ENCODE peak calls at places on chromosomes 13 and 19, in seven cellular contexts. Y is WERI-Rb-1, J is GM23338, Q is Peyer's patch, V is mucosa of descending colon, H is PC-3, B is endothelial cell. S is an unnamed sample.

GRCh38 chr13:32537580-32538233 is 888 bp downstream of the N4BP2L2 start:
- DNase-seq in H (no peak), Y (peak), B (peak), J (peak), Q (peak), V (peak), S (peak)

GRCh38 chr19:4374451-4375163 is 25.7 kb downstream of the SH3GL1 start:
- DNase-seq in Y (no peak), Q (no peak), H (peak), J (no peak), V (peak), B (no peak), S (peak)

GRCh38 chr13:100694722-100695644 is 20.4 kb upstream of the TMTC4 start:
- DNase-seq in Q (no peak), J (peak), B (peak), V (peak), Y (peak), H (peak), S (peak)

GRCh38 chr13:69524459-69525155 is 583.0 kb upstream of the ATXN8OS start:
- DNase-seq in J (peak), B (no peak), Y (no peak), H (peak), V (no peak), Q (no peak), S (no peak)

GRCh38 chr13:47188802-47189201 is 291.9 kb upstream of the HTR2A start:
- DNase-seq in V (no peak), Q (no peak), J (no peak), Y (no peak), H (peak), B (no peak), S (no peak)

GRCh38 chr13:61770697-61771096 is 355.0 kb upstream of the PCDH20 start:
- DNase-seq in Y (no peak), V (no peak), Q (no peak), B (no peak), J (peak), H (no peak), S (peak)

GRCh38 chr19:43649514-43649913 is 9.9 kb upstream of the CADM4 start:
- DNase-seq in Q (no peak), V (no peak), Y (no peak), B (no peak), J (no peak), H (no peak), S (no peak)

GRCh38 chr19:5355076-5355475 is 14.5 kb upstream of the PTPRS start:
- DNase-seq in Y (no peak), B (no peak), Q (no peak), H (peak), J (no peak), V (no peak), S (no peak)

GRCh38 chr19:10975374-10976036 is 14.7 kb downstream of the SMARCA4 start:
- DNase-seq in B (no peak), H (no peak), J (no peak), V (no peak), Q (no peak), Y (no peak), S (no peak)

GRCh38 chr19:6221220-6221877 is 58.4 kb downstream of the MLLT1 start:
- DNase-seq in Y (no peak), J (no peak), B (no peak), Q (no peak), H (no peak), V (no peak), S (no peak)

GRCh38 chr13:51856027-51856736 is 5.6 kb upstream of the CCDC70 start:
- DNase-seq in B (no peak), Q (no peak), V (no peak), J (no peak), H (peak), Y (no peak), S (no peak)

GRCh38 chr13:83765796-83766195 is 116.5 kb downstream of the SLITRK1 start:
- DNase-seq in H (no peak), V (no peak), Q (no peak), J (no peak), Y (no peak), B (no peak), S (no peak)

GRCh38 chr13:18992791-18993190 is 188.8 kb downstream of the TUBA3C start:
- DNase-seq in H (no peak), V (no peak), Q (no peak), J (no peak), Y (no peak), B (no peak), S (no peak)

GRCh38 chr13:79434578-79434977 is 28.5 kb upstream of the RBM26 start:
- DNase-seq in Y (no peak), V (no peak), Q (no peak), B (no peak), J (no peak), H (no peak), S (no peak)

GRCh38 chr13:31038834-31039552 is 106.5 kb downstream of the TEX26 start:
- DNase-seq in V (no peak), H (peak), Y (no peak), Q (no peak), B (no peak), J (no peak), S (no peak)

GRCh38 chr19:15456871-15457700 is 7.3 kb downstream of the RASAL3 start:
- DNase-seq in Q (no peak), Y (peak), J (peak), V (peak), H (peak), B (no peak), S (peak)

GRCh38 chr19:5293607-5294089 is 47.0 kb downstream of the PTPRS start:
- DNase-seq in B (peak), Y (peak), J (peak), Q (no peak), H (peak), V (peak), S (peak)

GRCh38 chr19:45852145-45852750 is 10.7 kb downstream of the SYMPK start:
- DNase-seq in H (peak), Y (no peak), B (no peak), V (no peak), J (no peak), Q (no peak), S (no peak)

GRCh38 chr19:45852941-45853340 is 10.0 kb downstream of the SYMPK start:
- DNase-seq in H (no peak), V (peak), B (no peak), J (no peak), Q (no peak), Y (no peak), S (no peak)

GRCh38 chr19:45854167-45854778 is 8.7 kb downstream of the SYMPK start:
- DNase-seq in H (no peak), Q (no peak), J (no peak), B (no peak), V (peak), Y (no peak), S (no peak)

GRCh38 chr19:45847661-45848060 is 15.3 kb downstream of the SYMPK start:
- DNase-seq in V (peak), B (no peak), Y (no peak), Q (no peak), H (no peak), J (no peak), S (peak)

DNA sequence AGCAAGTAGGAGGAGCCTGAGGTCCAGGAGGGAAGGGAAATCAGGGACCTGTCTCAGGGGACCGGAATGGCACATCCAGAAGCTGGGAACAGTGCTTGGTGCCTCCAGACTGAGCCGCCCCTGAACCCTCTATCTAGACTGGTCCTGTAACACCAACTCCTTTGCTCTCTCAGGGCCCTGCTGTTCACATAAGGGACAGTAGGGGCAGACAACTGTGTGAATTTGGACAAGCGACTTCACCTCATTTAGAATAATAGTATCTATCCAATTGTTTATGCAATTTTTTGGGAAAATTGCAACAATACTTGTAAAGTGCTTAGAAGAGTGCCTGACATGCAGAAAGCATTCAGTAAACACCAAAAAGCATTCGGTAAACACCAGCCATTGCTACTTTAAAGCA is 14.0 kb downstream of the SYMPK start:
- DNase-seq in B (no peak), H (peak), Y (no peak), Q (no peak), J (peak), V (no peak), S (no peak)
- TF ChIP-seq CTCF in B (no peak), H (peak), Y (no peak), Q (no peak), J (peak), V (no peak), S (peak)

GRCh38 chr13:89694471-89694870 is 1653.0 kb upstream of the MIR17HG start:
- DNase-seq in J (no peak), H (no peak), Y (no peak), V (no peak), B (no peak), Q (no peak), S (no peak)

DNA sequence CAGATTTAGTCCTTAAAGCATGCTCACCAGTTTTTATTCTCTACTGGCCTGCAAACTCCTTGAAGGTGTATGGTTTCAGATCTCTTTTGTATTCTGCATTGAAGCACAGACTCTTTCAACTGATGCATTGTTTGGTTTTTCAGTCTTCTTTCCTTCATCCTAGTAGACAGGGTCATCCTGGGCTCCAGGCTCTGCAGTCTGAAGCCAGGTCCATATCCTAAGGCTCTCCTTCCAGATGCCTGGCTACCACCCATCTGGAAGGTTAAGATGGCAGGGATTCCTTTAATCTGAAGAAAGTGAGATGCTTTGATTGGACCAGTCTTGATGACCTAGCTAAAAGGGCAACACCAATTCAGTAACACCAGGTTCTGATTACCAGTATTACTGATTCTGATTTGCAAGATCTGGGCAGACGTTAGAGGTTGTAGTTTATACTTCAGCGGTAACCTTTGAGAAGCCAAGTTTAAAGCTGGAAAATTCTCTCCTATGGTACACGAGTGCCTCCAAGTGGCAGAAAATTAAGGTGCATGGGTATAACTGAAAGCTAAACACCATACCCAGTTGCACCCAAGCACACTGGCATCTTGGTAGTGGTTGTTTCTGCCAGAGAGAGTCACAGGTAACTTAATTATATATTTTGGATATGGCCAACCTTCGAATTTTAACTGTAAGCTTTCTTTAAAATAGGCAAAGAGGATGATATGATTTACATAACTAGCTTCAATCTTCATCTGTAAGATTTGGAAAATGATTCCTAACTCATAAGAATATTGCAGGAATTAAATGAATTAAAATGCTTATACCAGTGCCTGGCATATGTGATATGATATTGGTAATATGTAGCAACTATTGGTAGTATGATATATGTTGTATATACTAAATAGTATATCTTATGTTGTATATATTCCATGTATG is 1651.9 kb upstream of the MIR17HG start:
- DNase-seq in Q (no peak), J (peak), Y (peak), B (peak), H (peak), V (no peak), S (peak)
- TF ChIP-seq CTCF in Q (no peak), J (peak), Y (peak), B (peak), H (peak), V (no peak), S (peak)

GRCh38 chr19:1774999-1775772 is 21.9 kb downstream of the ONECUT3 start:
- DNase-seq in H (no peak), Y (peak), V (no peak), Q (no peak), B (no peak), J (peak), S (peak)
- TF ChIP-seq CTCF in H (peak), Y (peak), V (no peak), Q (no peak), B (peak), J (peak), S (peak)

DNA sequence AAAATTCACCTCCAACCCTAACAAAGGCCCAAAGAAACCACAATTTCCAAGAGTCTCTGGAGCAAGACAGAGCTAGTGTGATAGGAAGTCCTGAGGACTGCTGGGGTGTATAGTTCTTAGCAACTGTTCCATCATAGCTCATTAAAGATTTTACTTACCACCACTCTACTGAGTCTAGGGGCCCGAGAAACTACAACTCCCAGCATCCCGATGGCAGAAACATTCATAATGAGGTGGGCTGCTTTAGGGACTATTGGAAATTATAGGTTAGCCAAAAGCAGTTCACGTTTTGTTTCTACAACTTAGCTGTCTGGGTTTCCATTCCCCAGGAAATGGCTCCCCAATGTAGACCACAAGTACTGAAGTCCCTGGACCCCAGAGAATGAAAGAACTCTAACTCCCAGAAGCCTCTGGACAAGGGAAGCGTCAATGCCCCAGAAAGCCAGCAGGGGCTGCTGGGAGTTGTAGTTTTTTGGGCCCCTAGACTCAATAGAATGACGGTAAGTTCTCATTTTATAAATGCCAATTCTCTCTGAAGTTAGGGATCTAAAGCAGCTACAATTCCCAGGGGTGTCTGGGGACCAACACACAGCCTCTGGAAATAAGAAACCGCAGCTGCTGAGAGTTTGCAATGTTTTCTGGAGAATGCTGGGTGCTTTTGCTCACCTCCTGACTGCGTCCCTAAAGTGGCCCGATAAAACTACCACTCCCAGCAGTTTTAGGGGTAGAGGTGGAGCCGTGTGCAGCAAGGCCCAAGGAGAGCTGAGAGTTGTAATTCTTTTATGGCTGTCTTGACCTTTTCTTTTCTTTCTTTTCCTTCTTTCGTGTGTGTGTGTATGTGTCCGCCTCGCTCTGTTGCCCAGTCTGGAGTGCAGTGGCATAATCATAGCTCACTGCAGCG is 11.1 kb downstream of the FTL start:
- DNase-seq in B (peak), J (peak), H (no peak), V (no peak), Y (peak), Q (no peak), S (peak)
- TF ChIP-seq CTCF in B (peak), J (no peak), H (no peak), V (no peak), Y (no peak), Q (no peak), S (peak)

GRCh38 chr19:49551531-49551930 is 23.7 kb downstream of the RCN3 start:
- DNase-seq in V (no peak), J (no peak), H (no peak), Y (no peak), Q (no peak), B (no peak), S (no peak)
- TF ChIP-seq CTCF in V (no peak), J (no peak), H (no peak), Y (no peak), Q (no peak), B (no peak), S (no peak)